ENCODE peak calls at places on chromosomes 16 and 17, in ten cellular contexts. T, B, Y, X, Q, O, E, N, R and U are unnamed samples.

GRCh38 chr16:10661236-10661635 is 33.5 kb downstream of the TEKT5 start:
- DNase-seq in X (no peak), N (no peak), T (no peak), O (no peak), B (no peak), E (no peak), R (no peak), Y (no peak), Q (no peak), U (no peak)

GRCh38 chr17:29972277-29972676 is 30.8 kb downstream of the EFCAB5 start:
- DNase-seq in Q (no peak), E (no peak), X (no peak), Y (no peak), N (no peak), T (no peak), O (no peak), B (no peak), R (no peak), U (no peak)

GRCh38 chr16:17258848-17259713 is 211.7 kb downstream of the XYLT1 start:
- DNase-seq in E (peak; percentile 24), X (no peak), T (no peak), Q (no peak), B (no peak), R (peak; percentile 82), O (no peak), Y (no peak), N (no peak), U (no peak)

GRCh38 chr16:89560413-89561194 is at the start of gene RPL13:
- DNase-seq in T (peak; percentile 93), B (peak; percentile 93), Q (peak; percentile 98), X (peak; percentile 98), E (peak; percentile 95), O (peak; percentile 86), Y (peak; percentile 98), N (peak; percentile 84), R (peak; percentile 98), U (peak; percentile 96)

GRCh38 chr16:85649978-85650863 is 37.1 kb downstream of the GSE1 start:
- DNase-seq in R (no peak), X (no peak), Q (no peak), E (no peak), B (no peak), O (peak; percentile 47), T (no peak), N (no peak), Y (no peak), U (no peak)

GRCh38 chr17:76003915-76004314 is 3.3 kb downstream of the CDK3 start:
- DNase-seq in B (no peak), E (no peak), O (no peak), R (no peak), T (no peak), Q (no peak), N (no peak), X (no peak), Y (no peak), U (no peak)

GRCh38 chr16:83623091-83623730 is 184.6 kb upstream of the HSBP1 start:
- DNase-seq in O (no peak), Y (no peak), B (no peak), T (no peak), X (no peak), E (no peak), N (no peak), R (no peak), Q (no peak), U (peak; percentile 38)

GRCh38 chr16:8958344-8958808 is 5.3 kb downstream of the USP7 start:
- DNase-seq in R (no peak), O (no peak), N (no peak), T (no peak), X (peak; percentile 74), E (peak; percentile 33), Q (peak; percentile 11), Y (no peak), B (no peak), U (peak; percentile 68)

GRCh38 chr16:69411064-69411985 is 13.1 kb upstream of the CYB5B start:
- DNase-seq in T (no peak), N (no peak), O (no peak), Q (no peak), B (no peak), Y (no peak), X (peak; percentile 48), E (no peak), R (no peak), U (no peak)

GRCh38 chr16:70331588-70332358 is 14.9 kb upstream of the DDX19A start:
- DNase-seq in X (no peak), O (no peak), Q (peak; percentile 21), T (no peak), B (no peak), R (no peak), Y (peak; percentile 9), N (no peak), E (no peak), U (no peak)

GRCh38 chr17:18093616-18094408 is 6.1 kb downstream of the DRG2 start:
- DNase-seq in E (peak; percentile 40), R (no peak), O (peak; percentile 52), X (peak; percentile 86), N (no peak), Q (peak; percentile 55), Y (peak; percentile 47), T (no peak), B (no peak), U (peak; percentile 66)

GRCh38 chr16:19137621-19138128 is 23.9 kb downstream of the ITPRIPL2 start:
- DNase-seq in B (no peak), Q (no peak), E (no peak), Y (no peak), O (no peak), X (no peak), R (no peak), T (no peak), N (no peak), U (no peak)

GRCh38 chr16:85856585-85856984 is 42.4 kb upstream of the IRF8 start:
- DNase-seq in X (peak; percentile 43), O (no peak), T (no peak), Q (no peak), E (no peak), Y (no peak), B (no peak), R (no peak), N (no peak), U (no peak)

GRCh38 chr17:16300554-16300953 is 52.7 kb downstream of the CENPV start:
- DNase-seq in T (no peak), R (no peak), Y (no peak), O (no peak), N (no peak), Q (no peak), X (no peak), E (no peak), B (no peak), U (no peak)